ENCODE peak calls at places on chromosome 17, in seven cellular contexts. A, W, Z, K, O, L and R are unnamed samples.

GRCh38 chr17:65930140-65930715 is 261.7 kb downstream of the CEP112 start:
- DNase-seq in A (no peak), W (no peak), Z (no peak), K (no peak), O (no peak), L (no peak), R (no peak)

GRCh38 chr17:62628845-62629555 is 1.5 kb downstream of the MRC2 start:
- DNase-seq in A (no peak), W (peak), Z (peak), K (no peak), O (no peak), L (no peak), R (peak)

GRCh38 chr17:6187836-6188235 is 117.7 kb downstream of the WSCD1 start:
- DNase-seq in A (no peak), W (no peak), Z (no peak), K (no peak), O (no peak), L (no peak), R (no peak)

GRCh38 chr17:33732116-33732515 is 439.0 kb upstream of the ASIC2 start:
- DNase-seq in A (no peak), W (peak), Z (no peak), K (no peak), O (no peak), L (no peak), R (no peak)

GRCh38 chr17:47620503-47621245 is 29.0 kb upstream of the KPNB1 start:
- DNase-seq in A (no peak), W (no peak), Z (no peak), K (no peak), O (no peak), L (no peak), R (no peak)

GRCh38 chr17:73045722-73046121 is 46.8 kb downstream of the SLC39A11 start:
- DNase-seq in A (no peak), W (no peak), Z (no peak), K (no peak), O (no peak), L (no peak), R (no peak)

GRCh38 chr17:41061969-41062368 is 2.1 kb upstream of the KRTAP2-3 start:
- DNase-seq in A (peak), W (peak), Z (no peak), K (no peak), O (no peak), L (no peak), R (no peak)

GRCh38 chr17:74601944-74602572 is 10.0 kb upstream of the CD300LD start:
- DNase-seq in A (peak), W (peak), Z (peak), K (no peak), O (no peak), L (no peak), R (peak)

GRCh38 chr17:18219016-18219415 is 6.4 kb upstream of the LLGL1 start:
- DNase-seq in A (no peak), W (peak), Z (no peak), K (no peak), O (no peak), L (peak), R (no peak)

GRCh38 chr17:71709974-71710373 is 410.8 kb upstream of the SOX9 start:
- DNase-seq in A (no peak), W (no peak), Z (no peak), K (no peak), O (no peak), L (no peak), R (no peak)

GRCh38 chr17:36657390-36657762 is 56.0 kb downstream of the MRM1 start:
- DNase-seq in A (no peak), W (no peak), Z (no peak), K (no peak), O (no peak), L (no peak), R (no peak)

GRCh38 chr17:36661688-36662087 is 60.3 kb downstream of the MRM1 start:
- DNase-seq in A (no peak), W (no peak), Z (no peak), K (no peak), O (no peak), L (no peak), R (no peak)

GRCh38 chr17:36653374-36653773 is 52.0 kb downstream of the MRM1 start:
- DNase-seq in A (no peak), W (no peak), Z (no peak), K (no peak), O (no peak), L (no peak), R (no peak)

GRCh38 chr17:36661047-36661666 is 59.8 kb downstream of the MRM1 start:
- DNase-seq in A (no peak), W (no peak), Z (peak), K (no peak), O (no peak), L (no peak), R (no peak)

DNA sequence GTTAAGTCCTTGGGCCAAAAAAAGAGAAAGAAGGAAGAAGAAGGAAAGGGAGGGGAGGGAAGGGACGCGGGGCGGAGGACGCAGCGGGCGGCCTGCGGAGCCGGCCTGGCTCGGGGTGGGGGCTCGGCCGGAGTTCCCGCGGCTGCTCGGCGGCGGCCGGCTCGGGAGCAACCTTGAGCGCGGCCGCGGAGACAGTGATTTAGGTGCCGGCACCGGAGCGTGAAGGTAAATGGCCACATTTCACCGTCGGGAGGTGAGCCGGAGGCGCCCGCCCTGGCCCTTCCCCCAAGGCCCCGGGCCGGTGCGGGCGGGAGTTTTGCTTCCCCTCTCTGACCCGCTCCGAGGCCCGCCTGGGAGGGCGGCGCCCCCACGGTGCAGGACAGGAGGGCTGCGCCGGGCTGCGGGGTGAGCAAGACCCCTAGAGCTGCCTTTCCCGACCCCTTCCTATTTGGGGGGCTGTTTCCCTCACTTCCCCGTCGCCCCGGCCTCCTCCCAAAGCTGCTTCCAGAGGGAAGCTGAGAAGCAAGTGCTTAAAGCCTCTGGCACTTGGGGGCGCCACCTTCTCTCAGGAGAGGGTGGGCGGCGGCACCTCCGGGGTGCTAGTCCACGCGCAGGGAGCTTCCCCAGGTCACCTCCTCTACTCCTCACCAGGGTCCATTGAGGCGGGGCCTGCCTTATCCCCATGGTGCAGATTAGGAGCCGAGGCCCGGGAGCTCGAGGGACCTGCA is 56.5 kb downstream of the MRM1 start:
- DNase-seq in A (no peak), W (peak), Z (peak), K (peak), O (no peak), L (no peak), R (peak)
- TF ChIP-seq CTCF in A (peak), W (peak), Z (no peak), K (no peak), O (no peak), L (no peak), R (peak)

GRCh38 chr17:83078378-83079339 is 750 bp upstream of the METRNL start:
- DNase-seq in A (no peak), W (no peak), Z (no peak), K (no peak), O (peak), L (no peak), R (no peak)

GRCh38 chr17:83075270-83075880 is 4.0 kb upstream of the METRNL start:
- DNase-seq in A (no peak), W (no peak), Z (no peak), K (no peak), O (no peak), L (no peak), R (no peak)

GRCh38 chr17:83077411-83077810 is 2.0 kb upstream of the METRNL start:
- DNase-seq in A (no peak), W (no peak), Z (no peak), K (no peak), O (no peak), L (no peak), R (no peak)

GRCh38 chr17:83074696-83075223 is 4.6 kb upstream of the METRNL start:
- DNase-seq in A (no peak), W (no peak), Z (no peak), K (no peak), O (no peak), L (no peak), R (no peak)

GRCh38 chr17:83076930-83077329 is 2.5 kb upstream of the METRNL start:
- DNase-seq in A (no peak), W (no peak), Z (no peak), K (no peak), O (no peak), L (no peak), R (peak)
- TF ChIP-seq CTCF in A (peak), W (peak), Z (no peak), K (no peak), O (no peak), L (peak), R (peak)

GRCh38 chr17:12301551-12301950 is 280.9 kb downstream of the MAP2K4 start:
- DNase-seq in A (no peak), W (no peak), Z (no peak), K (no peak), O (no peak), L (no peak), R (no peak)

GRCh38 chr17:12302711-12303110 is 282.0 kb downstream of the MAP2K4 start:
- DNase-seq in A (no peak), W (no peak), Z (no peak), K (no peak), O (no peak), L (no peak), R (no peak)
- TF ChIP-seq CTCF in A (no peak), W (no peak), Z (no peak), K (no peak), O (no peak), L (no peak), R (no peak)

GRCh38 chr17:45201457-45201856 is 20.2 kb upstream of the FMNL1 start:
- DNase-seq in A (no peak), W (no peak), Z (no peak), K (no peak), O (no peak), L (no peak), R (no peak)

GRCh38 chr17:45195424-45195823 is 26.3 kb upstream of the FMNL1 start:
- DNase-seq in A (no peak), W (no peak), Z (no peak), K (no peak), O (no peak), L (no peak), R (no peak)

GRCh38 chr17:45197555-45198334 is 23.9 kb upstream of the FMNL1 start:
- DNase-seq in A (peak), W (peak), Z (peak), K (peak), O (peak), L (peak), R (peak)

GRCh38 chr17:45197108-45197507 is 24.6 kb upstream of the FMNL1 start:
- DNase-seq in A (no peak), W (no peak), Z (no peak), K (no peak), O (no peak), L (no peak), R (no peak)

GRCh38 chr17:45200701-45201100 is 21.0 kb upstream of the FMNL1 start:
- DNase-seq in A (no peak), W (no peak), Z (peak), K (no peak), O (peak), L (peak), R (no peak)
- TF ChIP-seq CTCF in A (peak), W (no peak), Z (no peak), K (no peak), O (no peak), L (no peak), R (no peak)

GRCh38 chr17:78131172-78132085 is 858 bp downstream of the TMC8 start:
- DNase-seq in A (no peak), W (no peak), Z (no peak), K (no peak), O (no peak), L (no peak), R (no peak)

GRCh38 chr17:78132767-78133178 is 2.2 kb downstream of the TMC8 start:
- DNase-seq in A (no peak), W (no peak), Z (no peak), K (no peak), O (no peak), L (no peak), R (no peak)

GRCh38 chr17:78130439-78131101 is at the start of gene TMC8:
- DNase-seq in A (no peak), W (no peak), Z (no peak), K (peak), O (no peak), L (no peak), R (peak)

GRCh38 chr17:78133179-78133951 is 2.8 kb downstream of the TMC8 start:
- DNase-seq in A (no peak), W (no peak), Z (no peak), K (no peak), O (no peak), L (no peak), R (no peak)

DNA sequence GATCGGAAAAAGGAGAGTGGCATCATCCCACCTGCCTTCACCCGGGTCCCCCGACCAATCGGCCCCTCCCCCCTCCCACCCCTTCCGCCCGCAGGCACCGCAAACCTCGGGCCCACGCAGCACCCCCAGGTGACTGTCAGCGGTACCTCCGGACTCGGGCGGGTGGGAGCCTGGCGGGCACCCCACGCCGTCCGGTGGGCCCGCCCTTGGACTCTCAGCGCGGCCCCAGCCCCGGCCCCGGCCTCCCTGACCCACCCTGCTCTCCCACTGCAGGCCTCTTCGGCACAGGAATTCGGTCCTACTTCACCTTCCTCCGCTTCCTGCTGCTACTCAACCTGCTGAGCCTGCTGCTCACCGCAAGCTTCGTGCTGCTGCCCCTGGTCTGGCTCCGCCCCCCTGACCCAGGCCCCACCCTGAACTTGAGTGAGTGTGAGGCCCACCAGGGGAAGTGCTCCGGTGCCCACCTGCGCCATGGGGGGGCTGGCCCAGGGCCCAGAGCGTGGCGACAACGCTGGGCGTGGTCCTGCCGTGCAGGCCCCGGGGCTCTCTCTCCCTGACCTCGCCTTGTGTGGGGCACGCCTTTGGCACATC is 1.6 kb downstream of the TMC8 start:
- DNase-seq in A (no peak), W (no peak), Z (no peak), K (peak), O (no peak), L (no peak), R (peak)
- TF ChIP-seq CTCF in A (no peak), W (no peak), Z (no peak), K (peak), O (no peak), L (no peak), R (no peak)